ENCODE peak calls at places on chromosome 16, in nine cellular contexts. V is astrocyte, K is H1, J is PC-9, C is HCT116, Z is HepG2, X is H9, B is neural progenitor cell, N is DND-41. A is an unnamed sample.
A peak's percentile ranks its signal among the peaks of the same experiment; 100 is the strongest.

GRCh38 chr16:69937465-69937951 is 13.6 kb upstream of the CLEC18A start:
- DNase-seq in V (no peak), K (no peak), J (no peak), C (no peak), Z (peak; percentile 50), X (no peak), B (peak; percentile 21), N (no peak), A (no peak)

GRCh38 chr16:15398618-15399316 is 3.2 kb downstream of the MPV17L start:
- DNase-seq in V (no peak), K (no peak), J (no peak), C (no peak), Z (peak; percentile 95), X (no peak), B (no peak), N (no peak), A (no peak)

GRCh38 chr16:22089910-22090309 is 2.4 kb upstream of the VWA3A start:
- DNase-seq in V (no peak), K (no peak), J (no peak), C (no peak), Z (no peak), X (no peak), B (no peak), N (no peak), A (no peak)

GRCh38 chr16:70644763-70645597 is 1.4 kb upstream of the IL34 start:
- DNase-seq in V (no peak), K (no peak), J (no peak), C (no peak), Z (no peak), X (peak; percentile 31), B (no peak), N (no peak), A (no peak)

GRCh38 chr16:31409433-31409832 is 16.3 kb downstream of the ITGAD start:
- DNase-seq in V (peak; percentile 12), K (no peak), J (peak; percentile 18), C (peak; percentile 19), Z (no peak), X (no peak), B (no peak), N (no peak), A (no peak)

GRCh38 chr16:60166-60565 is 6.5 kb downstream of the SNRNP25 start:
- DNase-seq in V (no peak), K (no peak), J (no peak), C (no peak), Z (no peak), X (no peak), B (no peak), N (no peak), A (no peak)

GRCh38 chr16:1089822-1090619 is 6.0 kb downstream of the C1QTNF8 start:
- DNase-seq in V (no peak), K (no peak), J (no peak), C (no peak), Z (peak; percentile 90), X (no peak), B (no peak), N (no peak), A (no peak)

GRCh38 chr16:71348262-71349085 is 10.0 kb upstream of the CALB2 start:
- DNase-seq in V (no peak), K (no peak), J (no peak), C (no peak), Z (no peak), X (no peak), B (no peak), N (no peak), A (no peak)

GRCh38 chr16:69532761-69533459 is 32.9 kb upstream of the NFAT5 start:
- DNase-seq in V (no peak), K (no peak), J (no peak), C (no peak), Z (no peak), X (no peak), B (no peak), N (no peak), A (no peak)

GRCh38 chr16:49876716-49877129 is 20.8 kb upstream of the ZNF423 start:
- DNase-seq in V (no peak), K (peak; percentile 99), J (no peak), C (no peak), Z (no peak), X (peak; percentile 91), B (peak; percentile 83), N (no peak), A (peak; percentile 25)

GRCh38 chr16:27314161-27314723 is 468 bp downstream of the IL4R start:
- DNase-seq in V (peak; percentile 93), K (peak; percentile 72), J (peak; percentile 64), C (peak; percentile 42), Z (peak; percentile 63), X (no peak), B (no peak), N (no peak), A (peak; percentile 91)

GRCh38 chr16:48536600-48537200 is 73.3 kb downstream of the N4BP1 start:
- DNase-seq in V (no peak), K (no peak), J (no peak), C (no peak), Z (no peak), X (no peak), B (no peak), N (no peak), A (no peak)

GRCh38 chr16:86994651-86995171 is 322.5 kb downstream of the C16orf95 start:
- DNase-seq in V (peak; percentile 99), K (no peak), J (no peak), C (no peak), Z (no peak), X (no peak), B (peak; percentile 50), N (no peak), A (peak; percentile 57)

GRCh38 chr16:1152651-1153259 is at the start of gene CACNA1H:
- DNase-seq in V (no peak), K (peak; percentile 81), J (no peak), C (no peak), Z (no peak), X (peak; percentile 53), B (peak; percentile 86), N (no peak), A (no peak)

GRCh38 chr16:19460397-19460796 is 42.7 kb downstream of the TMC5 start:
- DNase-seq in V (no peak), K (no peak), J (no peak), C (no peak), Z (no peak), X (no peak), B (no peak), N (no peak), A (no peak)

GRCh38 chr16:66166451-66166850 is 200.0 kb upstream of the CDH5 start:
- DNase-seq in V (no peak), K (no peak), J (no peak), C (no peak), Z (peak; percentile 18), X (no peak), B (no peak), N (no peak), A (no peak)

GRCh38 chr16:76583466-76583865 is 306.3 kb downstream of the CNTNAP4 start:
- DNase-seq in V (no peak), K (no peak), J (no peak), C (no peak), Z (no peak), X (no peak), B (no peak), N (no peak), A (no peak)

DNA sequence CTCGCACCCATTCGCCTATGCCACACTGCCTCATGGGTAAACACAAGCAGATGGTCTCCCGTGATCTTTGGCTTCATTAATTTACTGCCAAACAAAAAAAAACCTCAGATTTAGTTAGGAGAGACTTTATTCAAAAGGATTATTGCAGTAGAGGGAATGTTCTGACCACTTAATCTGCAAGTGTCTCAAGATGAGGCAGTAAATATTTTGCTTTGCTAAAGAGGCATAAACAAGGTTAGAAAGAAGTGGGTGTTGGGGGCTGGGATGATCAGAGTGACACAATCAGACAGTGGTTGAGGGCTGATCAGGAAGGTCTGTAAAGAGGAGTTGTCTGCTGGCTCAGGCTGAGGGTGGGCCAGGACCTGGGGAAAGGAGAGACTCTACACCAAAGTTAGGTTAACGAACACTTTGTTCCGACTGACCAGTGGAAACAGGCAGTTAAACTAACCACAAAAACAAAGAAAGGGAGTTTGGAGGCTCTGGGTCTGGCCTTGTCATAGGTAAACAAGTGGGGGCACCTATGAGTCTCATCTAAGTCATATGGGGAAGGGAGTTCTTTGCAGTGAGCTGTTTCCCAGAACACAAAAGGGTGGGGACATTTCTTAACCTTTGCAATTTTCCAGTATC is 28.5 kb downstream of the HSD17B2 start:
- DNase-seq in V (no peak), K (no peak), J (no peak), C (no peak), Z (peak; percentile 61), X (no peak), B (no peak), N (no peak), A (no peak)
- H3K79me2 ChIP-seq in V (no peaks in the 10 kb centered on the region), K (no peaks in the 10 kb centered on the region), J (no peaks in the 10 kb centered on the region), C (no peaks in the 10 kb centered on the region), Z (peaks cover 29% of the 10 kb centered on the region), X (no peaks in the 10 kb centered on the region), B (no peaks in the 10 kb centered on the region), N (no peaks in the 10 kb centered on the region), A (no peaks in the 10 kb centered on the region)

GRCh38 chr16:29820271-29820701 is at the start of gene MVP:
- DNase-seq in V (no peak), K (peak; percentile 39), J (peak; percentile 69), C (no peak), Z (no peak), X (no peak), B (no peak), N (peak; percentile 42), A (peak; percentile 42)

GRCh38 chr16:29819506-29819905 is 756 bp upstream of the MVP start:
- DNase-seq in V (no peak), K (no peak), J (no peak), C (no peak), Z (no peak), X (no peak), B (no peak), N (no peak), A (no peak)

GRCh38 chr16:29815793-29816693 is at the start of gene PAGR1:
- DNase-seq in V (peak; percentile 100), K (peak; percentile 98), J (peak; percentile 100), C (peak; percentile 99), Z (peak; percentile 99), X (peak; percentile 99), B (peak; percentile 99), N (peak; percentile 100), A (peak; percentile 100)

GRCh38 chr16:29816694-29817441 is 916 bp downstream of the PAGR1 start:
- DNase-seq in V (no peak), K (peak; percentile 80), J (peak; percentile 86), C (no peak), Z (peak; percentile 47), X (peak; percentile 67), B (peak; percentile 62), N (peak; percentile 77), A (peak; percentile 56)

GRCh38 chr16:29818082-29818481 is 2.1 kb downstream of the PAGR1 start:
- DNase-seq in V (no peak), K (no peak), J (no peak), C (no peak), Z (no peak), X (no peak), B (no peak), N (no peak), A (no peak)
- H3K79me2 ChIP-seq in V (peaks cover 71% of the 10 kb centered on the region), K (no peaks in the 10 kb centered on the region), J (peaks cover 49% of the 10 kb centered on the region), C (peaks cover 61% of the 10 kb centered on the region), Z (peaks cover 29% of the 10 kb centered on the region), X (no peaks in the 10 kb centered on the region), B (peaks cover 55% of the 10 kb centered on the region), N (peaks cover 45% of the 10 kb centered on the region), A (peaks cover 30% of the 10 kb centered on the region)

GRCh38 chr16:3816326-3816725 is 64.2 kb downstream of the CREBBP start:
- DNase-seq in V (no peak), K (no peak), J (no peak), C (no peak), Z (no peak), X (no peak), B (peak; percentile 72), N (no peak), A (no peak)
- H3K79me2 ChIP-seq in V (peaks cover 96% of the 10 kb centered on the region), K (peaks cover 22% of the 10 kb centered on the region), J (peaks cover 97% of the 10 kb centered on the region), C (peaks cover 100% of the 10 kb centered on the region), Z (peaks cover 92% of the 10 kb centered on the region), X (peaks cover 27% of the 10 kb centered on the region), B (peaks cover 100% of the 10 kb centered on the region), N (peaks cover 99% of the 10 kb centered on the region), A (peaks cover 93% of the 10 kb centered on the region)

GRCh38 chr16:8804313-8804712 is 6.7 kb downstream of the PMM2 start:
- DNase-seq in V (no peak), K (no peak), J (no peak), C (no peak), Z (no peak), X (no peak), B (no peak), N (no peak), A (no peak)
- H3K79me2 ChIP-seq in V (peaks cover 99% of the 10 kb centered on the region), K (no peaks in the 10 kb centered on the region), J (peaks cover 50% of the 10 kb centered on the region), C (peaks cover 100% of the 10 kb centered on the region), Z (peaks cover 51% of the 10 kb centered on the region), X (peaks cover 2% of the 10 kb centered on the region), B (peaks cover 21% of the 10 kb centered on the region), N (peaks cover 93% of the 10 kb centered on the region), A (peaks cover 57% of the 10 kb centered on the region)